ENCODE peak calls at places on chromosomes 3 and 15, in six cellular contexts. U is AG04449, Z is lower lobe of right lung, R is kidney epithelial cell, E is breast epithelium, L is astrocyte. Q is an unnamed sample.

GRCh38 chr3:38029400-38030125 is at the start of gene PLCD1:
- DNase-seq in U (no peak), Z (peak; percentile 85), R (no peak), E (peak; percentile 73), L (peak; percentile 38), Q (peak; percentile 56)

GRCh38 chr15:98946301-98947255 is 61.0 kb downstream of the PGPEP1L start:
- DNase-seq in U (no peak), Z (no peak), R (no peak), E (no peak), L (no peak), Q (no peak)

GRCh38 chr3:188421836-188422540 is 268.0 kb downstream of the LPP start:
- DNase-seq in U (no peak), Z (no peak), R (no peak), E (no peak), L (no peak), Q (peak; percentile 51)

GRCh38 chr3:83403927-83404326 is 1554.9 kb upstream of the CADM2 start:
- DNase-seq in U (no peak), Z (no peak), R (no peak), E (no peak), L (no peak), Q (no peak)

GRCh38 chr3:134079111-134079531 is 49.4 kb upstream of the SLCO2A1 start:
- DNase-seq in U (no peak), Z (no peak), R (no peak), E (no peak), L (no peak), Q (peak; percentile 41)

GRCh38 chr3:160956785-160957184 is 148.4 kb downstream of the B3GALNT1 start:
- DNase-seq in U (no peak), Z (no peak), R (no peak), E (no peak), L (peak; percentile 14), Q (peak; percentile 49)

GRCh38 chr15:66565731-66566130 is at the start of gene LCTL:
- DNase-seq in U (no peak), Z (no peak), R (no peak), E (no peak), L (peak; percentile 74), Q (peak; percentile 60)

GRCh38 chr3:115518100-115518852 is 105.0 kb upstream of the GAP43 start:
- DNase-seq in U (peak; percentile 60), Z (no peak), R (peak; percentile 91), E (no peak), L (peak; percentile 67), Q (peak; percentile 87)

GRCh38 chr3:179653106-179653776 is 401 bp downstream of the USP13 start:
- DNase-seq in U (no peak), Z (peak; percentile 84), R (peak; percentile 38), E (peak; percentile 66), L (peak; percentile 76), Q (peak; percentile 87)

GRCh38 chr3:178465260-178466180 is 70.7 kb upstream of the KCNMB2 start:
- DNase-seq in U (no peak), Z (no peak), R (no peak), E (no peak), L (no peak), Q (no peak)

GRCh38 chr3:44077267-44077666 is 164.4 kb upstream of the TOPAZ1 start:
- DNase-seq in U (no peak), Z (no peak), R (no peak), E (no peak), L (no peak), Q (peak; percentile 32)

GRCh38 chr3:127371338-127371737 is 83.5 kb upstream of the PRR20G start:
- DNase-seq in U (no peak), Z (no peak), R (no peak), E (no peak), L (no peak), Q (no peak)

GRCh38 chr3:127371846-127372245 is 84.0 kb upstream of the PRR20G start:
- DNase-seq in U (no peak), Z (no peak), R (no peak), E (no peak), L (no peak), Q (no peak)

GRCh38 chr3:127374626-127375010 is 86.8 kb upstream of the PRR20G start:
- DNase-seq in U (no peak), Z (no peak), R (no peak), E (no peak), L (no peak), Q (no peak)

GRCh38 chr3:127375151-127375937 is 87.5 kb upstream of the PRR20G start:
- DNase-seq in U (no peak), Z (no peak), R (no peak), E (no peak), L (no peak), Q (no peak)

DNA sequence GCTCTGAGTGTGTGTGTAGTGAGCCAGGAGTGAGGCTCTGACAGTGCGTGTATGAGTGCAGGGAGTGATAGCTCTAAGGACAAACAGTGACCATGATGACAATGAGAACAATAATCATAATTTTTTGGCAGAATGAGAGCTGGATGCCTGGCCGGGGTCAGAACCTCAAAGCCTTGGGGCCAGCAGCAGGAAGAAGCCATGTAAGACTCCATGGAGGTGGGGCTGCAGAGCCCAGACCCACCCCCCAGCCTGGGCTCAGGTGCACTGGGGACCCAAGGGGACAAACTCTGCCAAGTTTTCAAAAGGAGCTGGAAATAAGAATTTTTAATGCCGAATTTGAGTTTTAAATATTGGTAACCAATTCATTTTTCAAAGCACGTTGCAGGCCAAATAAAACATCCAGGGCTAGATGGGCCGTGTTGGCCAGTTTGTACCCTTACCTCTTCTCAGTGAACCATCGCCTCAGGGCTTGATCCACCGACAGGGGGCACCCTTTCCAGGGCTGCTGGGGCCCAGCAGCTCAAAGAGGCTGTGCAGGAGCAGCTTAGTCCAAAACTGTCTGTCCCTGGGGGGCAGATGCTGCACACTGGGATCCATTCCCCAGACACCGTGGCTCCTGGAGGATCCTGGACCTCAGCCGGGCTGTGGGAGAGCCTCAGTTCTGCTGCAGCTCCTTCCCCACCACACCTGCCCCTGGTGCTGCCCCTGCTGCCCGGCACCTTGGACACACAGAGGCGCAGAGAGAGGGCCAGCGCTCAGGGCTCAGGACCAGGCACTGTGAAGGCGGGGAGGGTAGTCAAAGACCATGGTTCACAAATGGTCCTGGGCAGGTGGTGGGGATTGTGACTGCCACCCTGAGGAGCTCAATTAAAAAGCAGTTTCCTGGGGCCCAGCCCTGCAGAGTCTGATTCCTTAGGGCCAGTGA is 86.1 kb upstream of the PRR20G start:
- DNase-seq in U (no peak), Z (no peak), R (no peak), E (no peak), L (no peak), Q (no peak)
- TF ChIP-seq CTCF in U (no peak), Z (peak; percentile 49), R (peak; percentile 39), E (no peak), L (no peak), Q (peak; percentile 52)

GRCh38 chr15:27826902-27827321 is 272.2 kb downstream of the OCA2 start:
- DNase-seq in U (no peak), Z (no peak), R (no peak), E (no peak), L (peak; percentile 65), Q (no peak)

GRCh38 chr15:27825023-27825422 is 274.1 kb downstream of the OCA2 start:
- DNase-seq in U (no peak), Z (no peak), R (no peak), E (no peak), L (no peak), Q (no peak)

GRCh38 chr15:27826411-27826810 is 272.7 kb downstream of the OCA2 start:
- DNase-seq in U (no peak), Z (no peak), R (no peak), E (no peak), L (peak; percentile 36), Q (no peak)

GRCh38 chr15:27828721-27829120 is 270.4 kb downstream of the OCA2 start:
- DNase-seq in U (no peak), Z (no peak), R (no peak), E (no peak), L (no peak), Q (no peak)

GRCh38 chr15:27827336-27827735 is 271.8 kb downstream of the OCA2 start:
- DNase-seq in U (no peak), Z (no peak), R (no peak), E (no peak), L (peak; percentile 40), Q (no peak)
- H3K4me3 ChIP-seq in U (peak overlapping the region; percentile 33), Z (no peak overlapping the region), R (no peak overlapping the region), E (no peak overlapping the region), L (peak overlapping the region; percentile 35), Q (no peak overlapping the region)

GRCh38 chr3:156533205-156533604 is 21.7 kb downstream of the SSR3 start:
- DNase-seq in U (no peak), Z (no peak), R (no peak), E (no peak), L (peak; percentile 42), Q (no peak)

GRCh38 chr3:156532730-156533129 is 22.2 kb downstream of the SSR3 start:
- DNase-seq in U (no peak), Z (no peak), R (no peak), E (no peak), L (no peak), Q (no peak)

GRCh38 chr3:156535798-156536197 is 19.1 kb downstream of the SSR3 start:
- DNase-seq in U (no peak), Z (no peak), R (no peak), E (no peak), L (no peak), Q (no peak)

GRCh38 chr3:156536524-156537316 is 18.2 kb downstream of the SSR3 start:
- DNase-seq in U (no peak), Z (no peak), R (no peak), E (no peak), L (peak; percentile 83), Q (peak; percentile 42)

DNA sequence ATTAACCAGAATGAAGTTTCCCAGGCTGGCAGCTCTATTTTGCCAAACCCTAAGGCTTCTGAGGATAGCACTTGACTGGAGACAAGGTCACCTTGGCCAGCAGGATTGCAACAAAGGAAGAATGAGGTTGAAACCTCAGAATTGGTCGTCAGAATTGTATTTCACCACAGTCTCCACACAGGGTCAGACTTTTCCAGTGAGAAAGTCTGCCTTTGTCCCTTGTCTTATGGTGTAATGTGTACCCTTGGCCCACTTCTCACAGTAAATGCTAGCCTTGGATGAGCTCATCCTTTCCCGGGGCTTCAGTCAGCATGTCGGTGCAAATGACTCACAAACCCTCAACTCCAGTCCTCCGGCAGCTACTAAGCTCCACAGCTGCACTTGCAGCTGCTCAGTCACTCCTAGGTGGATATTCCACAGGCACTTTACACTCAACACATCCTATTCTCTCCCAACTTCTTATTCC is 19.7 kb downstream of the SSR3 start:
- DNase-seq in U (peak; percentile 97), Z (peak; percentile 55), R (peak; percentile 99), E (no peak), L (peak; percentile 99), Q (peak; percentile 98)
- TF ChIP-seq CTCF in U (peak; percentile 29), Z (no peak), R (peak; percentile 32), E (peak; percentile 16), L (no peak), Q (peak; percentile 21)

DNA sequence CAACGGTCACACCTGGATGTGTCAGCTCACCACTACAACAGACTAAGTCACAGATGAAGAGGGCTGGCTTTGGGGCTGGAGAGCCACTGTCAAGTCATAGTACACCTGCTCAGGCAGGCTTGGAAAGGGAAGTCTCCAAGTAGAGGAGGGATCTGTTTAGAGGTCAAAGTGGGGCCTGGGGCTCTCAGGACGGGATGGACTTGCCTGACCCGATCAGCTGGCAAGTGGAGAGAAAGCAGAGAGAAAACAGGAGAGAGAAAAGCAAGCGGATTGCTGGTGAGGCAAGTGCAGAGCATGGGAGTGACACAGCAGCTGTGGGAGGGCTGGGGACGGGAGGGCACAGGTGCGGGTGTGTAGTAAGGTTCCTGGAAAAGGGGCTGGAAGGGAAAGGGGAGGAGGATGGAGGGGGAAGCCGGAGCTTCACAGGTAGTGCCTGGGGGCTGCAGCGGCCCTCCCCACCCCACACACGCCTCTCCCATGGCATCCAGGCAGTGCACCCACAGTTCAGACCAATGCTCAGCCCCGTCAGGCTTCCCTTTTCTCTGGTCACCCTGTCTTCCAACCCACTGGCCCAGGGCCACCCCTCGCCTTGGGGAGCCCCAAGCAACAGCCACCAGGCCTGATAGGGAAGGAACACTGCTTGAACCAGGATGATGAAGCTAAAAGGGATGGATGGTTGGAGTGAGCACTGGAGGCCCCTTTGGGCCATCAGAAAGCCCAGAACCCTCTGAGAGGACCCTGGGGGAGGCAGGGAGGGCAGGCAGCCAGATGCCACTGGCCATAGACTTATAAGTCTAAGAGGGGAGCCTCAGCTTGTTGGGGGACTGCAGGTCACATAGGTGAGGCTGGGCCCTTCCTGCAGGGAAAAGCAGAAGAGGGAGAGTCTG is 8.5 kb downstream of the RPS17 start:
- DNase-seq in U (no peak), Z (no peak), R (no peak), E (no peak), L (no peak), Q (no peak)
- H3K4me3 ChIP-seq in U (no peak overlapping the region), Z (no peak overlapping the region), R (no peak overlapping the region), E (no peak overlapping the region), L (no peak overlapping the region), Q (no peak overlapping the region)

Q was measured in cardiac fibroblast.